ENCODE peak calls at places on chromosomes 6 and 20, in seven cellular contexts. J, T, V, D, F, L and A are unnamed samples.
A peak's percentile ranks its signal among the peaks of the same experiment; 100 is the strongest.

GRCh38 chr6:166625356-166625755 is 1.7 kb downstream of the RPS6KA2 start:
- DNase-seq in J (no peak), T (peak; percentile 74), V (no peak), D (no peak), F (no peak), L (no peak), A (no peak)

GRCh38 chr6:22575190-22575589 is 5.8 kb downstream of the HDGFL1 start:
- DNase-seq in J (no peak), T (peak; percentile 53), V (no peak), D (no peak), F (no peak), L (no peak), A (no peak)

GRCh38 chr6:68636710-68637470 is 1.8 kb downstream of the ADGRB3 start:
- DNase-seq in J (no peak), T (no peak), V (no peak), D (no peak), F (no peak), L (no peak), A (no peak)

GRCh38 chr6:155224031-155224451 is 39.8 kb upstream of the CLDN20 start:
- DNase-seq in J (peak; percentile 73), T (peak; percentile 95), V (no peak), D (no peak), F (peak; percentile 79), L (peak; percentile 43), A (no peak)

GRCh38 chr20:35467339-35468224 is 12.2 kb downstream of the CEP250 start:
- DNase-seq in J (peak; percentile 21), T (peak; percentile 64), V (no peak), D (peak; percentile 82), F (peak; percentile 67), L (no peak), A (no peak)

GRCh38 chr6:167858086-167858591 is 31.4 kb downstream of the AFDN start:
- DNase-seq in J (no peak), T (peak; percentile 51), V (no peak), D (no peak), F (no peak), L (no peak), A (no peak)

GRCh38 chr6:54109611-54110010 is 1.6 kb upstream of the MLIP start:
- DNase-seq in J (no peak), T (no peak), V (no peak), D (no peak), F (no peak), L (no peak), A (no peak)

GRCh38 chr6:126620747-126621146 is 280.8 kb downstream of the CENPW start:
- DNase-seq in J (no peak), T (no peak), V (no peak), D (no peak), F (no peak), L (no peak), A (no peak)

GRCh38 chr20:44223721-44224120 is 13.2 kb upstream of the OSER1 start:
- DNase-seq in J (no peak), T (no peak), V (peak; percentile 73), D (no peak), F (no peak), L (no peak), A (no peak)

DNA sequence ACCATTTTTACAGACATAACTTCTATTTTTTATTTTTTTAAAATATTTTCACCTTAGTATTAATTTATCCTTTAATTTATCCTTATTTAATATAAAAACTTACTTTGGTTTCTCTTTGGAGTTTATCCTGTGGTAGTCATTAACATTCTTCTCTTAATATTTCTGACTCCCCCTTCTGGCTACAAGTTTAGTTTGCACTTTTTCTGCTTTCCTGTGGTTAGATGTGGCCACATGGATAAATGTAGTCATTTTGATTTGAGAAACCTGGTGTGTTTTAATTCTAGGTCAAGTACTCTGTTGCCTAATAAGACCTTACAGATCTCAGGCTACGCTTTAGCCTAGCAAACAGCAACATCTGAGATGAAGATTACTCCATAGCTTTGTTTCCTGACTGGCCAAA is 1187.5 kb downstream of the HACE1 start:
- DNase-seq in J (peak; percentile 16), T (no peak), V (no peak), D (no peak), F (no peak), L (no peak), A (no peak)
- TF ChIP-seq CTCF in J (no peak), T (no peak), V (no peak), D (no peak), F (no peak), L (no peak), A (no peak)

DNA sequence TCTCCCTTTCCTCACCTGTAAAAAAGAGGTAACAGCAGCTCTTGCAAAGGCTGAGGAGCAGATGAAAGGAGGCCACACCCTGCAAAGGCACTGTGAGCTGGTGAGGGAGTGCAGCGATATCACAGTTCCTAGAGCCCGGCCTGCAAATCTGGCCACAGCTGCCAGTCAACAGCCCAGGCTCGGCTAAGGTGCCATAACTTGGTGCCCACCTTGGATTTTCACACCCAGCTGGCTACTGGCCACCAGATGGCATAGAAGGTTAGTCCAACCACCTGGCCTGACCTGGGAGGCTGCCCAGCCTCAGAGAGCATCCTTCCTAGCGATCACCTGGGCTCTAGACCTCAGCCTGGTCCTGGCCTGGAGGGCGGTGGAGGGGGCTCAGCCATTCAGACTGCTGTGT is 46.8 kb downstream of the KCNB1 start:
- DNase-seq in J (no peak), T (no peak), V (no peak), D (no peak), F (no peak), L (peak; percentile 43), A (no peak)
- TF ChIP-seq CTCF in J (peak; percentile 25), T (no peak), V (no peak), D (no peak), F (no peak), L (peak; percentile 27), A (no peak)

GRCh38 chr6:36914227-36914794 is 28.6 kb downstream of the C6orf89 start:
- DNase-seq in J (peak; percentile 73), T (peak; percentile 56), V (peak; percentile 79), D (peak; percentile 63), F (peak; percentile 90), L (peak; percentile 88), A (peak; percentile 89)

GRCh38 chr6:36911946-36912555 is 26.3 kb downstream of the C6orf89 start:
- DNase-seq in J (no peak), T (no peak), V (no peak), D (no peak), F (no peak), L (no peak), A (no peak)

GRCh38 chr6:36915599-36915998 is 29.8 kb downstream of the C6orf89 start:
- DNase-seq in J (no peak), T (no peak), V (no peak), D (no peak), F (no peak), L (no peak), A (no peak)

GRCh38 chr6:36913082-36913481 is 27.3 kb downstream of the C6orf89 start:
- DNase-seq in J (no peak), T (no peak), V (no peak), D (no peak), F (no peak), L (no peak), A (no peak)

DNA sequence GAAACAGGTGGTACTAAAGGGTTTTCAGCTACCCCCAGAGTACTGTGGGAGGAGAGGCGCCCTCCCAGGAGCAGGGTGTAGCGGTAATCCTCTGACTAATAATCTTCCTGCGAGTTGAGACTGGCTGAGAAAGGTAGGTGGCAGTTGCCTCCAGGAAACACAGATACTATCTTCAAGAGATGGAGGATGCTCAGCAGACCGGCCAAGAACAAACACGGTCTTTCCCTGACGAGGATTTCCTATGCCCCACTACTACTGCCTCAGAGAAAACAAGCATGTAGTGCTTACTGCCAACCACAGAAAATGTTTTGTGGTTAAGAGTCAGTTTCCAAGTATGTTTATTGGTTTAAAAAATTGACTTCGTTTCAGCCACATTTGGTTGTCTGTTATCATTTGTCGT is 26.8 kb downstream of the C6orf89 start:
- DNase-seq in J (no peak), T (peak; percentile 89), V (no peak), D (no peak), F (peak; percentile 87), L (no peak), A (no peak)
- TF ChIP-seq CTCF in J (no peak), T (no peak), V (no peak), D (no peak), F (peak; percentile 20), L (no peak), A (no peak)

GRCh38 chr20:50278684-50279531 is 88.3 kb downstream of the CEBPB start:
- DNase-seq in J (peak; percentile 40), T (no peak), V (peak; percentile 73), D (peak; percentile 97), F (peak; percentile 61), L (peak; percentile 88), A (peak; percentile 86)
- TF ChIP-seq CTCF in J (no peak), T (no peak), V (peak; percentile 43), D (peak; percentile 69), F (no peak), L (peak; percentile 77), A (peak; percentile 72)

GRCh38 chr20:17985388-17986018 is 16.7 kb downstream of the MGME1 start:
- DNase-seq in J (no peak), T (no peak), V (peak; percentile 56), D (no peak), F (no peak), L (no peak), A (no peak)
- TF ChIP-seq CTCF in J (no peak), T (no peak), V (no peak), D (no peak), F (no peak), L (no peak), A (no peak)

GRCh38 chr6:75211920-75212590 is 6.2 kb upstream of the COL12A1 start:
- DNase-seq in J (no peak), T (no peak), V (no peak), D (no peak), F (no peak), L (no peak), A (no peak)
- TF ChIP-seq CTCF in J (no peak), T (no peak), V (no peak), D (no peak), F (no peak), L (no peak), A (no peak)